ENCODE peak calls at places on chromosome 6, in ten cellular contexts. D is cardiac muscle cell, P is RWPE1, Y is Calu3, O is PC-3, B is breast epithelium, W is progenitor cell of endocrine pancreas, G is heart right ventricle, L is lower lobe of right lung, U is uterus. Q is an unnamed sample.

GRCh38 chr6:139748353-139749146 is 374.1 kb upstream of the CITED2 start:
- DNase-seq in D (peak; percentile 64), P (no peak), Y (no peak), O (no peak), B (no peak), W (no peak), G (no peak), L (no peak), U (no peak), Q (no peak)

GRCh38 chr6:20033697-20034407 is 178.4 kb downstream of the MBOAT1 start:
- DNase-seq in D (no peak), P (no peak), Y (no peak), O (no peak), B (no peak), W (no peak), G (no peak), L (no peak), U (no peak), Q (no peak)

GRCh38 chr6:73079978-73080377 is 145.3 kb downstream of the KHDC1L start:
- DNase-seq in D (no peak), P (no peak), Y (no peak), O (peak; percentile 66), B (no peak), W (no peak), G (no peak), L (no peak), U (no peak), Q (no peak)

GRCh38 chr6:927157-927556 is 234.2 kb upstream of the EXOC2 start:
- DNase-seq in D (no peak), P (no peak), Y (no peak), O (no peak), B (no peak), W (no peak), G (no peak), L (no peak), U (no peak), Q (no peak)

GRCh38 chr6:64257586-64257985 is 622.0 kb downstream of the PHF3 start:
- DNase-seq in D (no peak), P (no peak), Y (no peak), O (no peak), B (no peak), W (no peak), G (no peak), L (no peak), U (no peak), Q (no peak)

GRCh38 chr6:118710616-118711015 is 59.2 kb upstream of the CEP85L start:
- DNase-seq in D (no peak), P (no peak), Y (no peak), O (peak; percentile 53), B (no peak), W (no peak), G (no peak), L (no peak), U (no peak), Q (no peak)

GRCh38 chr6:113837170-113837569 is 20.0 kb upstream of the MARCKS start:
- DNase-seq in D (no peak), P (no peak), Y (no peak), O (no peak), B (no peak), W (no peak), G (no peak), L (no peak), U (no peak), Q (no peak)

GRCh38 chr6:127302728-127303675 is 36.3 kb downstream of the RNF146 start:
- DNase-seq in D (peak; percentile 43), P (peak; percentile 42), Y (peak; percentile 32), O (peak; percentile 74), B (no peak), W (no peak), G (no peak), L (no peak), U (peak; percentile 18), Q (no peak)

GRCh38 chr6:167094436-167094819 is 28.5 kb upstream of the CCR6 start:
- DNase-seq in D (peak; percentile 7), P (no peak), Y (no peak), O (no peak), B (no peak), W (no peak), G (no peak), L (no peak), U (no peak), Q (no peak)

GRCh38 chr6:35023601-35024000 is 117.5 kb downstream of the TCP11 start:
- DNase-seq in D (no peak), P (no peak), Y (no peak), O (no peak), B (no peak), W (no peak), G (no peak), L (no peak), U (no peak), Q (no peak)

GRCh38 chr6:151241853-151242252 is 2.1 kb downstream of the AKAP12 start:
- DNase-seq in D (no peak), P (no peak), Y (no peak), O (no peak), B (no peak), W (no peak), G (no peak), L (no peak), U (no peak), Q (no peak)

GRCh38 chr6:7723041-7723447 is 2.9 kb upstream of the BMP6 start:
- DNase-seq in D (peak; percentile 85), P (peak; percentile 46), Y (peak; percentile 68), O (peak; percentile 88), B (peak; percentile 63), W (peak; percentile 62), G (peak; percentile 72), L (peak; percentile 79), U (peak; percentile 83), Q (peak; percentile 62)

GRCh38 chr6:137341721-137342195 is 122.6 kb upstream of the IFNGR1 start:
- DNase-seq in D (no peak), P (peak; percentile 26), Y (peak; percentile 52), O (peak; percentile 59), B (no peak), W (no peak), G (peak; percentile 23), L (peak; percentile 49), U (no peak), Q (peak; percentile 69)

GRCh38 chr6:98678481-98678880 is 155.9 kb upstream of the POU3F2 start:
- DNase-seq in D (no peak), P (no peak), Y (no peak), O (no peak), B (no peak), W (no peak), G (no peak), L (no peak), U (no peak), Q (no peak)

DNA sequence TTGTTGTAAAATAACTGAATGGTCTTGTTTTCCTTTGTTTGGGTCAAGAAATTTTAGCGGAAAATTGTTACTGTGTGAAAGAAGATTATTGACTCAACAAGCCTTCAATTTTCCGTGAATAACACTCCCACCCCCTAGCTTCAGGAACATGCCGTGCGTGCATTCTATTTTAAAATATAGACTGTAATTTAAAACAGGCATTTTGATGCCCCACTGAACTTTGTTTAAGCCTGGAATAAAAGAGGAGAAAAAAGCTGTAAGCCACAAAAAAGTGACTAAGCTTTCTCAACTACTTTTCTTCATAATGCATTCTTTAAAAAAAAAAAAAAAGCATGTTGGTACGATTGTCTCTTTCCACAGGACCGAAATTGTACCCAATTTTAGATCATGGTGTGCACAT is 166.0 kb downstream of the ARID1B start:
- DNase-seq in D (no peak), P (no peak), Y (no peak), O (no peak), B (no peak), W (no peak), G (no peak), L (no peak), U (no peak), Q (no peak)
- TF ChIP-seq CTCF in D (no peak), P (no peak), Y (no peak), O (no peak), B (no peak), W (no peak), G (no peak), L (no peak), U (no peak), Q (no peak)

GRCh38 chr6:41653642-41654432 is 15.6 kb downstream of the MDFI start:
- DNase-seq in D (no peak), P (no peak), Y (no peak), O (no peak), B (no peak), W (no peak), G (no peak), L (peak; percentile 19), U (no peak), Q (no peak)
- TF ChIP-seq CTCF in D (no peak), P (no peak), Y (no peak), O (no peak), B (no peak), W (no peak), G (no peak), L (no peak), U (no peak), Q (no peak)

GRCh38 chr6:144033816-144034540 is 25.9 kb upstream of the PLAGL1 start:
- DNase-seq in D (no peak), P (peak; percentile 13), Y (no peak), O (peak; percentile 42), B (no peak), W (no peak), G (no peak), L (no peak), U (no peak), Q (no peak)

DNA sequence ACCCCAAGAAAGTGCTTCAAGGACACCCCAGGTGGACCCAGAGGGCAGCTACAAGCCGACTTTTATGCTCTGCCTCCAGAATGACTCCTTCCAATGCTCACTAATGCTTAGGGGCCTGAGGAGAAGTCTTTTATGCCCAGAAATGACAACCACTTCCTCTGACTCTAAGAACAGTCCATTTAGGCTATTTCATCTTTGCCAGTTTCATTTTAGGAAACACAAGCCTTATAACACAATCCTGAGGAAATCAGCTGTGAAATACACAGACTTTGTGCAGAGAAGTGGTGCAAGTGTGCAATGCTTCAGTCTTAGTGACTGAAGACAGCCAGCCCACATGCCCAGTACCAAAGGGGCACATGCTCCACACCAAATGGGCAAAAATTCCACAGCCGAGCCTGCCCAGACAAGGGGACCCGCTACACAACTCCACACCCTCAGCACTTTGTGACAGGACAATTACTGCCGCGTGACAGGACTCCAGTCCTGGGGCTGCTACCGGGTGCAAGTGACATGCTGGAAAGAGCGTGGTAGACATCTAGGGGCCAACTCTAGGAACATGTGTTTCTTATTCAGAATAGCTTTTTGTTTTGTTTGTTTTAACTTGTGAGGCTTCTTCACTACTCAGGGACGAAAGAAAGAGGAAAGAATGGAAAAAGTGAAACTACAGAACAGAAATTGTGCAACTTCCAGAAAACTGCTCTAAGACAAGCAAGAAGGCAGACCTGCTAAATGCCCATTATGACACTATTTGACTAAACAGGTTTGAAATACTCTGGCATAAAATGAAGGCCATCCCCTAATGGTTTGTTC is 28.2 kb upstream of the PLAGL1 start:
- DNase-seq in D (peak; percentile 12), P (no peak), Y (peak; percentile 8), O (no peak), B (no peak), W (no peak), G (no peak), L (peak; percentile 55), U (no peak), Q (peak; percentile 74)
- TF ChIP-seq CTCF in D (no peak), P (no peak), Y (no peak), O (no peak), B (no peak), W (no peak), G (no peak), L (no peak), U (no peak), Q (no peak)

DNA sequence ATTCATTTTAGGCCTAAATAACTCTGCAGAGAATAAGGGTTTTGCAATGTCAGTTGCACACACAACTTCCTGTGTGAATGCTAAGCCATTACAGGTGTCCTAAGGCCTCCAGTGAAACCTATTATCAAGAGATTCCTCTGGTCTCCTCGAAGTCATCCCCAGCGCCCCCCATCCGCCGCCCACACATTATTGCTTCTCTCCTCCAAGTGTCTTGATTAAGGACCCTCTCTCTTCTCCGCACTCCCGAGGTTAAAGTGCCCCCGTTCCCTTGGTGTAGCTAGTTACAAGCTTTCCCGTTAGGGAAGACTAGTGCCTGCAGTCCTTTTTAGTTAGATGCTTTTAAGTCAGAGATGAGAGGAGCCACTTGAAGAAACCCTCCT is 1.2 kb downstream of the HIVEP2 start:
- DNase-seq in D (no peak), P (no peak), Y (peak; percentile 2), O (peak; percentile 23), B (no peak), W (no peak), G (no peak), L (no peak), U (peak; percentile 20), Q (no peak)
- TF ChIP-seq CTCF in D (no peak), P (no peak), Y (no peak), O (no peak), B (no peak), W (no peak), G (no peak), L (no peak), U (no peak), Q (no peak)